ENCODE peak calls at places on chromosomes 7 and 10, in five cellular contexts. J, S, D, T and P are unnamed samples.

GRCh38 chr7:157901166-157901565 is 564.4 kb downstream of the DNAJB6 start:
- DNase-seq in J (no peak), S (no peak), D (no peak), T (no peak), P (no peak)

GRCh38 chr7:70770154-70770553 is 361.8 kb upstream of the GALNT17 start:
- DNase-seq in J (no peak), S (no peak), D (no peak), T (no peak), P (no peak)

GRCh38 chr10:99394761-99395386 is 35.5 kb downstream of the GOT1 start:
- DNase-seq in J (no peak), S (no peak), D (no peak), T (no peak), P (no peak)

GRCh38 chr7:64184376-64184775 is 22.6 kb upstream of the ZNF735 start:
- DNase-seq in J (no peak), S (no peak), D (no peak), T (no peak), P (no peak)

GRCh38 chr10:51743146-51743545 is 43.8 kb upstream of the CSTF2T start:
- DNase-seq in J (no peak), S (no peak), D (no peak), T (no peak), P (no peak)

GRCh38 chr7:66894463-66895080 is 26.5 kb upstream of the TMEM248 start:
- DNase-seq in J (peak), S (peak), D (peak), T (peak), P (no peak)

GRCh38 chr10:44809652-44810051 is 101.5 kb upstream of the TMEM72 start:
- DNase-seq in J (no peak), S (no peak), D (peak), T (no peak), P (no peak)

GRCh38 chr10:11138634-11139033 is 121.0 kb downstream of the CELF2 start:
- DNase-seq in J (no peak), S (no peak), D (no peak), T (no peak), P (no peak)

GRCh38 chr10:118571123-118571522 is 24.3 kb downstream of the PRLHR start:
- DNase-seq in J (peak), S (no peak), D (no peak), T (no peak), P (no peak)

GRCh38 chr7:136869991-136870798 is 1.7 kb downstream of the CHRM2 start:
- DNase-seq in J (peak), S (no peak), D (peak), T (peak), P (no peak)

GRCh38 chr7:108189733-108190388 is 59.7 kb upstream of the LAMB4 start:
- DNase-seq in J (no peak), S (no peak), D (no peak), T (no peak), P (no peak)

GRCh38 chr10:86400705-86401587 is 34.4 kb upstream of the GRID1 start:
- DNase-seq in J (no peak), S (peak), D (no peak), T (peak), P (peak)

GRCh38 chr10:71696635-71697326 is 22.8 kb downstream of the C10orf105 start:
- DNase-seq in J (peak), S (peak), D (peak), T (peak), P (peak)

GRCh38 chr7:17713584-17713983 is 226.7 kb downstream of the SNX13 start:
- DNase-seq in J (no peak), S (no peak), D (no peak), T (no peak), P (peak)

GRCh38 chr10:92342801-92343200 is 51.8 kb downstream of the MARCHF5 start:
- DNase-seq in J (no peak), S (no peak), D (no peak), T (no peak), P (no peak)

GRCh38 chr10:117865945-117866344 is 180.8 kb downstream of the RAB11FIP2 start:
- DNase-seq in J (no peak), S (no peak), D (no peak), T (no peak), P (no peak)

GRCh38 chr7:50610521-50611277 is 45.5 kb upstream of the DDC start:
- DNase-seq in J (no peak), S (no peak), D (no peak), T (no peak), P (peak)

GRCh38 chr10:15344876-15345285 is 26.2 kb downstream of the FAM171A1 start:
- DNase-seq in J (no peak), S (no peak), D (no peak), T (no peak), P (no peak)

GRCh38 chr10:123272171-123272570 is 118.0 kb downstream of the BUB3 start:
- DNase-seq in J (no peak), S (no peak), D (no peak), T (no peak), P (no peak)

GRCh38 chr7:42673951-42674350 is 237.9 kb downstream of the C7orf25 start:
- DNase-seq in J (no peak), S (no peak), D (no peak), T (peak), P (no peak)

GRCh38 chr10:92239600-92240288 is 51.1 kb downstream of the CPEB3 start:
- DNase-seq in J (peak), S (peak), D (peak), T (peak), P (peak)

GRCh38 chr7:110157631-110158362 is 933.1 kb upstream of the LRRN3 start:
- DNase-seq in J (no peak), S (no peak), D (no peak), T (peak), P (peak)

GRCh38 chr10:12397147-12397896 is 48.0 kb downstream of the CAMK1D start:
- DNase-seq in J (no peak), S (peak), D (no peak), T (no peak), P (no peak)

GRCh38 chr10:102812213-102812876 is 24.9 kb downstream of the CYP17A1 start:
- DNase-seq in J (no peak), S (no peak), D (no peak), T (no peak), P (no peak)

GRCh38 chr7:151796091-151796870 is 80.6 kb downstream of the PRKAG2 start:
- DNase-seq in J (no peak), S (no peak), D (no peak), T (no peak), P (peak)

GRCh38 chr10:75967491-75967890 is 536.1 kb downstream of the LRMDA start:
- DNase-seq in J (peak), S (peak), D (peak), T (no peak), P (no peak)

GRCh38 chr10:13724484-13724883 is 137.7 kb downstream of the PRPF18 start:
- DNase-seq in J (no peak), S (no peak), D (no peak), T (peak), P (no peak)

GRCh38 chr7:26681819-26682418 is 182.5 kb downstream of the SKAP2 start:
- DNase-seq in J (no peak), S (no peak), D (no peak), T (peak), P (no peak)

GRCh38 chr7:156777364-156778069 is 115.5 kb downstream of the LMBR1 start:
- DNase-seq in J (no peak), S (no peak), D (no peak), T (no peak), P (peak)

GRCh38 chr7:100670074-100670473 is 3.5 kb upstream of the GNB2 start:
- DNase-seq in J (no peak), S (no peak), D (no peak), T (no peak), P (peak)

GRCh38 chr10:13904053-13904452 is 317.3 kb downstream of the PRPF18 start:
- DNase-seq in J (no peak), S (no peak), D (no peak), T (no peak), P (no peak)

GRCh38 chr10:68982389-68982788 is 6.2 kb upstream of the KIFBP start:
- DNase-seq in J (no peak), S (no peak), D (no peak), T (no peak), P (no peak)

GRCh38 chr7:108267615-108268014 is 137.5 kb upstream of the LAMB4 start:
- DNase-seq in J (no peak), S (no peak), D (no peak), T (no peak), P (no peak)

GRCh38 chr7:102264367-102264891 is 22.2 kb upstream of the SH2B2 start:
- DNase-seq in J (no peak), S (no peak), D (no peak), T (no peak), P (peak)

GRCh38 chr10:22426653-22427052 is 81.4 kb downstream of the SPAG6 start:
- DNase-seq in J (no peak), S (no peak), D (no peak), T (peak), P (no peak)

GRCh38 chr10:22427890-22428571 is 82.7 kb downstream of the SPAG6 start:
- DNase-seq in J (no peak), S (no peak), D (no peak), T (peak), P (peak)

GRCh38 chr10:22429981-22430421 is 84.7 kb downstream of the SPAG6 start:
- DNase-seq in J (no peak), S (no peak), D (no peak), T (peak), P (no peak)

GRCh38 chr10:22429146-22429545 is 83.8 kb downstream of the SPAG6 start:
- DNase-seq in J (no peak), S (no peak), D (no peak), T (peak), P (no peak)

GRCh38 chr10:22427101-22427500 is 81.8 kb downstream of the SPAG6 start:
- DNase-seq in J (no peak), S (no peak), D (no peak), T (peak), P (no peak)
- H3K18ac ChIP-seq in J (no peak), S (no peak), D (no peak), T (no peak), P (no peak)

GRCh38 chr7:5403442-5403841 is 20.2 kb downstream of the TNRC18 start:
- DNase-seq in J (no peak), S (no peak), D (no peak), T (no peak), P (no peak)

GRCh38 chr7:5408777-5409176 is 14.9 kb downstream of the TNRC18 start:
- DNase-seq in J (no peak), S (no peak), D (no peak), T (peak), P (no peak)

GRCh38 chr7:5406957-5407930 is 16.4 kb downstream of the TNRC18 start:
- DNase-seq in J (no peak), S (peak), D (peak), T (no peak), P (no peak)
- H3K23ac ChIP-seq in J (peak), S (no peak), D (no peak), T (no peak), P (no peak)

GRCh38 chr7:158973440-158973839 is 117.1 kb downstream of the DYNC2I1 start:
- DNase-seq in J (no peak), S (peak), D (peak), T (peak), P (peak)
- H2BK12ac ChIP-seq in J (no peak), S (no peak), D (no peak), T (no peak), P (no peak)

DNA sequence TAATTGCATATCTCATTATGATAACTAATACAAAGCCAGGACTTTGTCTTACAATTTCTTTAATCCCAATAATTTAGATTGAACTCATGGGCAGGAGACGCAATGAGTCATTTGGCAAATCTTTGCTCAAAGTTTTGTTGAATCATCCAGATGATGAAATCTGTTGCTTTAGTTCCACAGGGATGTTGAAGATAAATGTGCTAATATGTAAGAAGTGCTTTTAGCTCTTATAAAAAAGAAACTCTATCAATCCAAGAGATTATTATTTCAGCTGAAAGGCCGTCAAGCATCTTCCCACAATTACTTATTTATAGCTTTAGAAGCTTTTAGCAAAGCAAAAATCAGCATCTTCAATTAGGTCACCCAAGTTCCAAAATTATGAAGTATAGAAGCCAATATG is 36.8 kb upstream of the ANK3 start:
- DNase-seq in J (no peak), S (no peak), D (no peak), T (peak), P (peak)
- H3K18ac ChIP-seq in J (no peak), S (no peak), D (no peak), T (no peak), P (no peak)

DNA sequence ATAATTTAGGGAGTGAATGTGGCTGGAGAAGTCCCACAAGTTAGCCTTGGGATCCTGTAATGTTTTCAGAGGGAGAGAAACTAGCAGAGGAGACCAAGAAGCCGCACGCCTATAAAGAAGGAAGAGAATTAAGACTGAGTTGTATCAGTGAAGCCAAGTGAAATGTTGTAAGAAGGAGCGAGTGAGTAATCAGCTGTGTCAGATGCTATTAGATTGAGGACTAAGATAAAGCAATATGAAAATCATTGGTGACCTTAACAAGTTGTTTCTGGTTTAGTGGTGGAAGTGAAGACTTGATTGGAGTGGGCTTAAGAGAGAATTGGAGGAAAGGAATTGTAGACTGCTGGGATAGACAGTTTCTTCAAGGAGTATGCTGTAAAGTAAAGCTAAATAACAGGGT is 8.8 kb downstream of the CCSER2 start:
- DNase-seq in J (no peak), S (no peak), D (no peak), T (peak), P (peak)
- H3K23ac ChIP-seq in J (no peak), S (no peak), D (no peak), T (no peak), P (no peak)